ENCODE peak calls at places on chromosomes 16 and 17, in six cellular contexts. B is adrenal gland, Y is OCI-M1, S is non-pigmented ciliary epithelial cell, P is cardiac muscle cell, T is HTR-8/SVneo. U is an unnamed sample.

GRCh38 chr17:4074831-4075495 is 67.9 kb downstream of the ZZEF1 start:
- DNase-seq in B (no peak), Y (peak; percentile 64), S (no peak), P (peak; percentile 50), T (peak; percentile 41), U (peak; percentile 40)

GRCh38 chr16:60605176-60605575 is 1431.1 kb downstream of the CDH8 start:
- DNase-seq in B (no peak), Y (no peak), S (no peak), P (no peak), T (no peak), U (no peak)

GRCh38 chr17:36777118-36777517 is 160.2 kb upstream of the LHX1 start:
- DNase-seq in B (no peak), Y (peak; percentile 9), S (no peak), P (peak; percentile 75), T (peak; percentile 41), U (no peak)

GRCh38 chr17:1628856-1629646 is 417 bp upstream of the SLC43A2 start:
- DNase-seq in B (peak; percentile 94), Y (peak; percentile 95), S (peak; percentile 55), P (peak; percentile 96), T (peak; percentile 98), U (peak; percentile 80)

GRCh38 chr17:77951123-77951522 is 7.4 kb upstream of the TNRC6C start:
- DNase-seq in B (no peak), Y (no peak), S (no peak), P (no peak), T (no peak), U (no peak)

GRCh38 chr16:51268237-51268636 is 117.2 kb upstream of the SALL1 start:
- DNase-seq in B (no peak), Y (no peak), S (no peak), P (no peak), T (no peak), U (no peak)

GRCh38 chr16:27561216-27561615 is 11.3 kb downstream of the KATNIP start:
- DNase-seq in B (no peak), Y (no peak), S (no peak), P (no peak), T (no peak), U (no peak)

GRCh38 chr17:16439867-16440351 is 24.5 kb downstream of the TRPV2 start:
- DNase-seq in B (no peak), Y (peak; percentile 30), S (no peak), P (no peak), T (no peak), U (peak; percentile 57)

GRCh38 chr17:44071198-44071520 is 624 bp downstream of the G6PC3 start:
- DNase-seq in B (no peak), Y (no peak), S (peak; percentile 60), P (no peak), T (no peak), U (no peak)

GRCh38 chr17:78748730-78749317 is 33.2 kb downstream of the CYTH1 start:
- DNase-seq in B (no peak), Y (peak; percentile 92), S (no peak), P (no peak), T (no peak), U (peak; percentile 91)

GRCh38 chr16:13014516-13014915 is 113.1 kb downstream of the SHISA9 start:
- DNase-seq in B (no peak), Y (no peak), S (no peak), P (no peak), T (no peak), U (no peak)

GRCh38 chr17:29162909-29163341 is 17.3 kb downstream of the MYO18A start:
- DNase-seq in B (no peak), Y (no peak), S (no peak), P (no peak), T (no peak), U (no peak)

GRCh38 chr16:85374571-85374872 is 238.6 kb upstream of the GSE1 start:
- DNase-seq in B (peak; percentile 76), Y (no peak), S (no peak), P (no peak), T (no peak), U (no peak)

GRCh38 chr17:49035470-49036269 is 38.5 kb downstream of the IGF2BP1 start:
- DNase-seq in B (peak; percentile 65), Y (peak; percentile 19), S (no peak), P (peak; percentile 70), T (peak; percentile 59), U (no peak)

GRCh38 chr17:1315409-1315808 is 35.9 kb downstream of the TRARG1 start:
- DNase-seq in B (no peak), Y (no peak), S (no peak), P (no peak), T (no peak), U (no peak)

GRCh38 chr16:9107025-9107970 is 15.9 kb downstream of the HAPSTR1 start:
- DNase-seq in B (no peak), Y (no peak), S (no peak), P (no peak), T (no peak), U (no peak)

GRCh38 chr17:33940769-33941168 is 314.3 kb upstream of the CCL2 start:
- DNase-seq in B (no peak), Y (no peak), S (no peak), P (no peak), T (no peak), U (no peak)

GRCh38 chr17:64779344-64780095 is 117.4 kb upstream of the SMURF2 start:
- DNase-seq in B (no peak), Y (no peak), S (no peak), P (no peak), T (no peak), U (no peak)

GRCh38 chr17:74212913-74213791 is at the start of gene TTYH2:
- DNase-seq in B (peak; percentile 92), Y (peak; percentile 95), S (no peak), P (peak; percentile 90), T (peak; percentile 91), U (peak; percentile 68)

GRCh38 chr17:5516060-5516792 is 29.9 kb downstream of the MIS12 start:
- DNase-seq in B (peak; percentile 42), Y (no peak), S (peak; percentile 98), P (no peak), T (peak; percentile 93), U (no peak)

GRCh38 chr16:11673091-11674000 is 5.1 kb downstream of the SNN start:
- DNase-seq in B (peak; percentile 66), Y (no peak), S (no peak), P (no peak), T (no peak), U (no peak)

GRCh38 chr17:44502598-44503079 is 567 bp downstream of the GPATCH8 start:
- DNase-seq in B (no peak), Y (peak; percentile 54), S (no peak), P (no peak), T (no peak), U (no peak)

GRCh38 chr17:76273923-76274558 is 8.9 kb downstream of the UBALD2 start:
- DNase-seq in B (no peak), Y (no peak), S (no peak), P (no peak), T (no peak), U (no peak)

GRCh38 chr17:39194089-39194984 is 3.1 kb downstream of the CACNB1 start:
- DNase-seq in B (peak; percentile 75), Y (no peak), S (no peak), P (peak; percentile 84), T (no peak), U (no peak)

GRCh38 chr16:64997121-64997520 is 124.7 kb downstream of the CDH11 start:
- DNase-seq in B (no peak), Y (no peak), S (no peak), P (no peak), T (no peak), U (no peak)

GRCh38 chr16:73921295-73921694 is 375.3 kb upstream of the PSMD7 start:
- DNase-seq in B (no peak), Y (no peak), S (no peak), P (no peak), T (no peak), U (no peak)

GRCh38 chr17:44191941-44192496 is 5.2 kb downstream of the TMUB2 start:
- DNase-seq in B (no peak), Y (no peak), S (no peak), P (no peak), T (no peak), U (no peak)

GRCh38 chr16:81497690-81498089 is 53.1 kb downstream of the CMIP start:
- DNase-seq in B (no peak), Y (peak; percentile 95), S (no peak), P (no peak), T (no peak), U (no peak)

GRCh38 chr17:29591737-29592624 is 951 bp upstream of the ANKRD13B start:
- DNase-seq in B (peak; percentile 90), Y (peak; percentile 96), S (no peak), P (peak; percentile 93), T (peak; percentile 92), U (peak; percentile 62)

GRCh38 chr16:13269905-13270528 is 368.6 kb downstream of the SHISA9 start:
- DNase-seq in B (no peak), Y (no peak), S (no peak), P (no peak), T (no peak), U (no peak)

GRCh38 chr16:11359370-11359769 is 14.1 kb downstream of the RMI2 start:
- DNase-seq in B (no peak), Y (no peak), S (no peak), P (no peak), T (peak; percentile 51), U (no peak)

GRCh38 chr17:27339836-27340550 is 46.1 kb downstream of the WSB1 start:
- DNase-seq in B (no peak), Y (peak; percentile 57), S (no peak), P (no peak), T (no peak), U (no peak)

GRCh38 chr16:26394409-26394808 is 672.3 kb upstream of the C16orf82 start:
- DNase-seq in B (no peak), Y (no peak), S (no peak), P (no peak), T (no peak), U (no peak)

GRCh38 chr17:75450270-75450669 is 6.2 kb upstream of the TMEM94 start:
- DNase-seq in B (no peak), Y (no peak), S (no peak), P (no peak), T (no peak), U (no peak)

GRCh38 chr16:23502466-23502865 is 7.8 kb downstream of the GGA2 start:
- DNase-seq in B (no peak), Y (peak; percentile 18), S (no peak), P (no peak), T (no peak), U (no peak)

GRCh38 chr16:81521141-81521626 is 76.6 kb downstream of the CMIP start:
- DNase-seq in B (no peak), Y (no peak), S (no peak), P (no peak), T (no peak), U (peak; percentile 85)

GRCh38 chr17:47789611-47790520 is 31.7 kb downstream of the OSBPL7 start:
- DNase-seq in B (peak; percentile 52), Y (no peak), S (no peak), P (peak; percentile 75), T (peak; percentile 88), U (peak; percentile 24)

GRCh38 chr16:74556375-74556922 is 50.5 kb downstream of the GLG1 start:
- DNase-seq in B (no peak), Y (no peak), S (no peak), P (no peak), T (no peak), U (no peak)

U was measured in central memory CD4-positive, alpha-beta T cell.